ENCODE peak calls at places on chromosome 17, in six cellular contexts. Y is tibial artery, D is PC-3, E is dorsolateral prefrontal cortex, Z is cardiac muscle cell, R is BJ. C is an unnamed sample.
A peak's percentile ranks its signal among the peaks of the same experiment; 100 is the strongest.

GRCh38 chr17:51667722-51668083 is 407.4 kb downstream of the UTP18 start:
- DNase-seq in E (no peak), Z (no peak), D (no peak), R (no peak), Y (no peak), C (no peak)

GRCh38 chr17:68141050-68141449 is 105.5 kb downstream of the KPNA2 start:
- DNase-seq in Z (no peak), R (no peak), D (peak; percentile 59), Y (no peak), E (no peak), C (no peak)

GRCh38 chr17:39164675-39165143 is 1.3 kb downstream of the ARL5C start:
- DNase-seq in Y (peak; percentile 90), E (peak; percentile 70), Z (peak; percentile 91), D (peak; percentile 71), R (peak; percentile 51), C (no peak)

GRCh38 chr17:60167095-60167741 is 17.4 kb downstream of the CA4 start:
- DNase-seq in D (peak; percentile 57), E (no peak), R (no peak), Z (no peak), Y (no peak), C (no peak)

GRCh38 chr17:40418428-40418706 is 671 bp upstream of the TOP2A start:
- DNase-seq in Z (no peak), E (peak; percentile 49), R (no peak), Y (no peak), D (no peak), C (no peak)

GRCh38 chr17:40547785-40548478 is 17.3 kb downstream of the CCR7 start:
- DNase-seq in R (no peak), D (no peak), Z (no peak), Y (peak; percentile 4), E (no peak), C (no peak)

GRCh38 chr17:39599006-39599664 is 8.6 kb downstream of the NEUROD2 start:
- DNase-seq in D (no peak), Z (no peak), E (no peak), Y (no peak), R (no peak), C (no peak)

GRCh38 chr17:29069526-29070041 is 26.6 kb downstream of the PIPOX start:
- DNase-seq in D (no peak), R (no peak), E (no peak), Y (no peak), Z (no peak), C (no peak)

GRCh38 chr17:78973196-78973595 is 6.5 kb downstream of the LGALS3BP start:
- DNase-seq in Z (peak; percentile 37), R (no peak), E (no peak), Y (no peak), D (no peak), C (no peak)

GRCh38 chr17:18129041-18129502 is 20.5 kb downstream of the MYO15A start:
- DNase-seq in Z (no peak), D (peak; percentile 87), Y (no peak), E (peak; percentile 66), R (no peak), C (no peak)

GRCh38 chr17:15392326-15392739 is 50.9 kb upstream of the TEKT3 start:
- DNase-seq in Y (no peak), D (peak; percentile 99), R (peak; percentile 87), Z (no peak), E (no peak), C (no peak)

GRCh38 chr17:57226793-57227192 is 29.5 kb upstream of the MSI2 start:
- DNase-seq in Y (no peak), Z (no peak), D (no peak), R (no peak), E (no peak), C (no peak)

GRCh38 chr17:56325561-56325960 is 172.3 kb downstream of the ANKFN1 start:
- DNase-seq in R (no peak), Z (no peak), D (no peak), E (no peak), Y (no peak), C (no peak)

GRCh38 chr17:48440660-48441059 is 10.6 kb upstream of the SKAP1 start:
- DNase-seq in E (no peak), D (no peak), Y (no peak), R (no peak), Z (no peak), C (no peak)

GRCh38 chr17:31758646-31759045 is 100.4 kb downstream of the COPRS start:
- DNase-seq in D (no peak), Y (no peak), E (no peak), Z (no peak), R (no peak), C (no peak)

GRCh38 chr17:48051706-48052486 is 3.7 kb downstream of the NFE2L1 start:
- DNase-seq in R (peak; percentile 60), E (no peak), Z (no peak), Y (peak; percentile 81), D (no peak), C (no peak)

GRCh38 chr17:7834891-7835817 is 1.1 kb downstream of the KDM6B start:
- DNase-seq in Y (peak; percentile 98), R (peak; percentile 91), E (peak; percentile 92), D (peak; percentile 97), Z (peak; percentile 98), C (peak; percentile 90)

GRCh38 chr17:36095992-36096391 is 6.0 kb upstream of the CCL3 start:
- DNase-seq in R (no peak), E (no peak), D (no peak), Y (no peak), Z (no peak), C (no peak)

GRCh38 chr17:29175349-29175748 is 4.8 kb downstream of the MYO18A start:
- DNase-seq in E (peak; percentile 11), Z (no peak), D (no peak), Y (no peak), R (no peak), C (no peak)

GRCh38 chr17:33778505-33779398 is 476.3 kb upstream of the CCL2 start:
- DNase-seq in D (peak; percentile 49), R (peak; percentile 3), Y (peak; percentile 40), E (peak; percentile 69), Z (peak; percentile 52), C (peak; percentile 16)

GRCh38 chr17:34519286-34519685 is 60.1 kb upstream of the TMEM132E start:
- DNase-seq in R (no peak), D (no peak), Y (no peak), E (no peak), Z (peak; percentile 26), C (no peak)

GRCh38 chr17:32152130-32152529 is 9.8 kb downstream of the RHOT1 start:
- DNase-seq in R (no peak), Y (peak; percentile 47), Z (peak; percentile 10), D (no peak), E (no peak), C (no peak)

GRCh38 chr17:1060991-1061390 is 64.1 kb downstream of the TIMM22 start:
- DNase-seq in D (peak; percentile 95), Z (no peak), R (peak; percentile 92), E (no peak), Y (peak; percentile 79), C (peak; percentile 97)

GRCh38 chr17:66865151-66865550 is 30.2 kb downstream of the CACNG5 start:
- DNase-seq in Y (no peak), E (no peak), R (no peak), D (no peak), Z (no peak), C (no peak)

GRCh38 chr17:68399638-68400403 is 57.5 kb downstream of the WIPI1 start:
- DNase-seq in E (no peak), R (no peak), Y (no peak), D (peak; percentile 14), Z (no peak), C (no peak)

GRCh38 chr17:50262001-50262794 is 12.1 kb upstream of the TMEM92 start:
- DNase-seq in Z (no peak), D (no peak), R (no peak), Y (no peak), E (peak; percentile 12), C (no peak)

GRCh38 chr17:77316651-77317050 is 175.9 kb downstream of the SEC14L1 start:
- DNase-seq in Y (no peak), Z (no peak), R (no peak), D (no peak), E (no peak), C (no peak)

GRCh38 chr17:68437979-68438877 is 19.1 kb downstream of the WIPI1 start:
- DNase-seq in Z (peak; percentile 65), E (no peak), D (no peak), R (no peak), Y (no peak), C (no peak)

GRCh38 chr17:80229011-80229410 is 8.8 kb downstream of the SLC26A11 start:
- DNase-seq in Z (no peak), E (no peak), D (no peak), Y (no peak), R (no peak), C (no peak)
- TF ChIP-seq CTCF in Z (no peak), E (no peak), D (no peak), Y (no peak), R (no peak), C (no peak)

GRCh38 chr17:3573246-3574100 is 15.9 kb upstream of the TRPV3 start:
- DNase-seq in Z (no peak), D (no peak), R (no peak), E (no peak), Y (no peak), C (no peak)
- H3K4me3 ChIP-seq in Z (no peak overlapping the region), D (no peak overlapping the region), R (no peak overlapping the region), E (no peak overlapping the region), Y (no peak overlapping the region), C (no peak overlapping the region)

DNA sequence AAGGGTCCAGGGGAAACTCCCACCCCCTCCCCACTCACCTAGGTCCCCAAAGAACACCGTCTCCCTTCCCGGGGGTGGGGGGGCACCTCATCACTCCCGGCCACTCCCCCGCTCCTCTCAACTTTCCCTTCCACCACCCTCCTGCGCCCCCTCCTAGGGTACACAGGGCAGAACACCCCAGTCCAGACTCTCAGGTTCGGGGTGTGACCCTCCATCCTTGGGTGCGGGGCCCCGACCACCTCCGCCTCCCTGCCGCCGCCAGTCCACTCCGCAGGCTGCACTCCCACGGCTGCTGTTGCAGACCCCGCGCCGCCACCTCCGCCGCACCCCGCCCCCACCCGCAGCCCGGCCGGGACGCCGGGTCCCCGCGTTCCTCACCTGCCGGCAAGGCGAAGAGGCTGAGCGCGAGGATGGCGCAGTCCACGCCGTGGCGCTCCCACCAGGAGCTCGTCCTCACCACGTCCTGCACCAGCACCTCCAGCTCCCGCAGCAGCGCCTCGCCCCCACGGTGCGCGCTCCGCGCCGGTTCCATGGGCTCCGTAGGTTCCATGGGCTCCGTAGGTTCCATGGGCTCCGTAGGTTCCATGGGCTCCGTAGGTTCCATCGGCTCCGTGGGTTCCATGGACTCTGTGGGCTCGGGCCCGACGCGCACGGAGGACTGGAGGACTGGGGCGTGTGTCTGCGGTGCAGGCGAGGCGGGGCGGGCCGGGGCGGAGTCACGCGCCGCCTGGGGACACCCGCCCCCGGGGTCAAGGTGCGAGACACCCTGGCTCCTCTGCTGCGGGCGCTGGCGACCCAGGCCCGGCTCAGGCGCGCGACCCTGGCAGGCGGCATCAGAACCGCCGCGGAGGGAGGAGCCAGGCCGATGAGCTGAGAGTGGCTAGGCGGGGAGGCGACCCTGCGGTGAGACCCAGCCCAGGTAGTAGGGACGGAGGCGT is at the start of gene FADS6:
- DNase-seq in Z (no peak), R (no peak), D (no peak), Y (no peak), E (peak; percentile 55), C (no peak)
- H3K27me3 ChIP-seq in Z (peaks cover 37% of the 10 kb centered on the region), R (peaks cover 44% of the 10 kb centered on the region), D (peaks cover 53% of the 10 kb centered on the region), Y (peaks cover 78% of the 10 kb centered on the region), E (peaks cover 15% of the 10 kb centered on the region), C (peaks cover 59% of the 10 kb centered on the region)

DNA sequence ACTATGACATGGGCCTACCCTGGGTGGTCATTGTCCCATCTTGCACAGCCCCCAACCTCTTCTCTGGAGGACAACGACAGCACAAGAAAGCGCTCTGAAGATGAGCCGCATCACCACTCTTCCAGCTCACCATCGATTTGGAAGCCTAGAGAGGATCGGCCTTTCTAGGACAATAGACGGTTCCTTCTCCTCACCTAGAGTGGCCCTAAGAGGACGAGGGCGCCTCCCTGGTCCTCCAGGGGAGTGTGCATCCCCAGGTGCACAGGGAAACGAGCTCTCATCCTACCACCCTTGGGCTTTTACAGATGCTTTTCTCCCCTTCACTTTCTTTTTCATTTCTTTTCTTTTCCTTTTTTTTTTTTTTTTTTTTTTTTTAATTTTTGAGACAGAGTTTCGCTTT is 20.3 kb upstream of the SLC52A1 start:
- DNase-seq in D (no peak), E (no peak), Z (no peak), R (no peak), Y (no peak), C (no peak)
- TF ChIP-seq CTCF in D (no peak), E (no peak), Z (no peak), R (no peak), Y (no peak), C (no peak)